ENCODE peak calls at places on chromosomes 5 and 9, in six cellular contexts. R, I, J, K, P and C are unnamed samples.

GRCh38 chr5:132385321-132386105 is 16.0 kb downstream of the SLC22A5 start:
- DNase-seq in R (no peak), P (peak; percentile 35), I (peak; percentile 61), J (peak; percentile 46), K (peak; percentile 62), C (peak; percentile 63)

GRCh38 chr5:71882826-71883744 is 164.0 kb downstream of the CARTPT start:
- DNase-seq in I (no peak), J (no peak), P (no peak), R (no peak), K (peak; percentile 28), C (peak; percentile 19)

GRCh38 chr5:113052041-113052795 is 75.6 kb downstream of the DCP2 start:
- DNase-seq in K (no peak), I (no peak), P (no peak), J (no peak), R (no peak), C (no peak)

GRCh38 chr9:3173374-3173773 is 329.5 kb upstream of the PUM3 start:
- DNase-seq in J (no peak), R (no peak), K (no peak), I (no peak), P (no peak), C (no peak)

GRCh38 chr5:107666051-107666655 is 4.6 kb downstream of the EFNA5 start:
- DNase-seq in J (no peak), K (no peak), I (no peak), P (no peak), R (no peak), C (no peak)

GRCh38 chr5:113020461-113021273 is 44.1 kb downstream of the DCP2 start:
- DNase-seq in K (peak; percentile 87), P (no peak), I (no peak), J (no peak), R (no peak), C (peak; percentile 30)

GRCh38 chr5:14869286-14870164 is 2.1 kb downstream of the ANKH start:
- DNase-seq in K (no peak), I (no peak), P (no peak), R (no peak), J (no peak), C (no peak)

GRCh38 chr5:156475831-156476551 is 149.0 kb downstream of the SGCD start:
- DNase-seq in K (peak; percentile 98), R (no peak), P (no peak), J (peak; percentile 58), I (no peak), C (no peak)

GRCh38 chr5:108003178-108003577 is 332.4 kb upstream of the EFNA5 start:
- DNase-seq in I (no peak), J (no peak), P (peak; percentile 6), K (peak; percentile 61), R (peak; percentile 18), C (peak; percentile 23)

GRCh38 chr5:104652271-104652861 is 1089.8 kb upstream of the NUDT12 start:
- DNase-seq in K (no peak), J (no peak), I (no peak), P (no peak), R (no peak), C (no peak)

GRCh38 chr5:92552206-92553160 is 1028.5 kb downstream of the NR2F1-AS1 start:
- DNase-seq in R (no peak), I (no peak), P (no peak), J (no peak), K (peak; percentile 99), C (peak; percentile 22)

GRCh38 chr5:83548556-83548955 is 77.0 kb downstream of the VCAN start:
- DNase-seq in K (peak; percentile 31), R (no peak), P (no peak), J (no peak), I (no peak), C (no peak)

GRCh38 chr9:99366601-99367000 is 144.5 kb downstream of the SEC61B start:
- DNase-seq in K (peak; percentile 12), J (no peak), I (no peak), R (no peak), P (no peak), C (no peak)

GRCh38 chr9:106479679-106480078 is 383.3 kb upstream of the ZNF462 start:
- DNase-seq in J (no peak), K (no peak), P (no peak), R (no peak), I (no peak), C (no peak)

GRCh38 chr5:173954671-173955605 is 34.0 kb upstream of the C5orf47 start:
- DNase-seq in P (no peak), I (peak; percentile 61), J (no peak), K (peak; percentile 95), R (no peak), C (no peak)

GRCh38 chr5:160525471-160526261 is 104.0 kb downstream of the PTTG1 start:
- DNase-seq in J (no peak), K (no peak), I (no peak), P (no peak), R (no peak), C (no peak)

GRCh38 chr5:10828241-10828640 is 67.2 kb upstream of the DAP start:
- DNase-seq in I (no peak), K (peak; percentile 58), J (no peak), R (no peak), P (no peak), C (no peak)

GRCh38 chr5:97628011-97628410 is 445.0 kb upstream of the RIOK2 start:
- DNase-seq in K (peak; percentile 16), I (no peak), J (no peak), P (no peak), R (no peak), C (no peak)

GRCh38 chr5:76363385-76364261 is 39.5 kb upstream of the IQGAP2 start:
- DNase-seq in R (no peak), P (no peak), J (no peak), K (no peak), I (peak; percentile 79), C (no peak)

GRCh38 chr9:23686896-23687295 is 139.1 kb downstream of the ELAVL2 start:
- DNase-seq in J (no peak), P (no peak), R (no peak), I (no peak), K (no peak), C (no peak)

GRCh38 chr5:154755361-154756202 is at the start of gene LARP1:
- DNase-seq in I (peak; percentile 46), K (peak; percentile 19), P (no peak), R (no peak), J (no peak), C (peak; percentile 26)

GRCh38 chr5:38871790-38872551 is 26.2 kb downstream of the OSMR start:
- DNase-seq in J (no peak), K (peak; percentile 100), P (no peak), R (no peak), I (no peak), C (peak; percentile 81)

GRCh38 chr5:14723648-14724231 is 59.2 kb downstream of the OTULIN start:
- DNase-seq in J (no peak), I (no peak), P (no peak), K (no peak), R (no peak), C (no peak)

GRCh38 chr5:180844432-180844831 is 16.6 kb downstream of the ZFP62 start:
- DNase-seq in R (no peak), J (no peak), K (no peak), I (no peak), P (no peak), C (no peak)

GRCh38 chr5:180844858-180845257 is 16.2 kb downstream of the ZFP62 start:
- DNase-seq in J (no peak), I (no peak), R (no peak), K (no peak), P (no peak), C (no peak)

GRCh38 chr5:180848878-180849277 is 12.2 kb downstream of the ZFP62 start:
- DNase-seq in P (no peak), R (no peak), K (no peak), I (no peak), J (no peak), C (no peak)

GRCh38 chr5:180848265-180848664 is 12.8 kb downstream of the ZFP62 start:
- DNase-seq in R (no peak), I (no peak), J (no peak), P (no peak), K (no peak), C (no peak)

GRCh38 chr5:180847053-180847452 is 14.0 kb downstream of the ZFP62 start:
- DNase-seq in P (no peak), J (no peak), R (no peak), K (no peak), I (no peak), C (no peak)
- TF ChIP-seq POLR2A in P (no peak), J (no peak), R (no peak), K (no peak), I (no peak), C (no peak)

DNA sequence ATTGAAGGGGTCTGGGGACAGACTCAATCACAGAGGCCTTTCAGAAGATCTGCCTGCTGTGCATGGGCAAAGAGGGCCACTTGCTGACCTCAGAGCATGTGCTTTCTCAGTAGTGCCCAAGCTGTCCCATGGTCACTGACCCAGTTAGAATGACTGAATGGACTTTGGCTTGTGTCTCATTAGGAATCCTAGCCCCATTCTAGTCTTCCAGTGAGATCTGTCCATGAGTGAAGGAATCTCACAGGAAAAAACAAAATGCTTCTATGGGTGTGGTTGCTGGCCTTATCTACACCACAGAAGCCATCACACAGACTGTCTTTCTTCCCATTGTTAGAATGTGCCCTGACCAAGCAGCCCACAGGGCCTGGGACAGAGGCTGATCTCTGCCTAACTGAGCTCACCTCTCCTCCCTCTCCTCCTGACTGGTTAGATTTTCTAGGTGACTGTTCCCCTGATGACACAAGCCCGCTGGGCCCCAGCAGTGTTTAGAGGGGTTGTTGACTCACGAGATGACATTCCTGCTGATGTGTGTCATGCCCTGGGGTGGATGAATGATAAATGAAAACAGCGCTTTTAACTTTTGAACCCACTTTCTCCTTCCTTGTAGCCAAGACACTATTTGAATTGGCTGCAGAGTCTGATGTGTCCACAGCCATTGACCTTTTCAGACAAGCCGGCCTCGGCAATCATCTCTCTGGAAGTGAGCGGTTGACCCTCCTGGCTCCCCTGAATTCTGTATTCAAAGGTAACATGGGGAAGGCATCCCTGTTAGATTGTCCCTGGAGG is 24.7 kb downstream of the TGFBI start:
- DNase-seq in J (no peak), P (no peak), R (no peak), I (peak; percentile 20), K (peak; percentile 97), C (peak; percentile 78)
- TF ChIP-seq POLR2A in J (no peak), P (no peak), R (no peak), I (no peak), K (peak; percentile 76), C (no peak)

GRCh38 chr9:136794281-136795026 is 1.7 kb upstream of the CCDC183 start:
- DNase-seq in R (no peak), I (no peak), P (no peak), J (no peak), K (no peak), C (no peak)

GRCh38 chr9:136798708-136799078 is 2.6 kb downstream of the CCDC183 start:
- DNase-seq in P (no peak), J (no peak), R (no peak), I (no peak), K (no peak), C (no peak)

GRCh38 chr9:136799079-136799853 is 3.1 kb downstream of the CCDC183 start:
- DNase-seq in R (no peak), J (no peak), K (no peak), P (no peak), I (peak; percentile 92), C (no peak)

GRCh38 chr9:136795027-136795402 is 1.1 kb upstream of the CCDC183 start:
- DNase-seq in I (no peak), R (no peak), J (no peak), K (no peak), P (no peak), C (no peak)

GRCh38 chr9:136796238-136796774 is at the start of gene CCDC183:
- DNase-seq in P (no peak), K (no peak), I (no peak), J (no peak), R (no peak), C (no peak)
- TF ChIP-seq POLR2A in P (no peak), K (no peak), I (no peak), J (no peak), R (no peak), C (no peak)

GRCh38 chr9:37784640-37785483 is at the start of gene EXOSC3:
- DNase-seq in R (peak; percentile 74), J (peak; percentile 83), I (peak; percentile 85), K (peak; percentile 90), P (peak; percentile 70), C (peak; percentile 43)
- TF ChIP-seq POLR2A in R (peak; percentile 94), J (peak; percentile 28), I (peak; percentile 84), K (peak; percentile 68), P (peak; percentile 98), C (peak; percentile 62)